ENCODE peak calls at places on chromosomes 5 and 9, in seven cellular contexts. One of them, this sample, is unnamed.

GRCh38 chr5:148968311-148968710 is 94.6 kb downstream of the SH3TC2 start:
- DNase-seq in SK-N-MC: no peak
- DNase-seq in astrocyte: no peak
- DNase-seq in mucosa of descending colon: no peak
- DNase-seq in CD8-positive, alpha-beta T cell: no peak
- DNase-seq in IMR-90: no peak
- DNase-seq in cardiac fibroblast: no peak
- DNase-seq in this sample: no peak

GRCh38 chr5:75320341-75320740 is 16.7 kb upstream of the HMGCR start:
- DNase-seq in SK-N-MC: no peak
- DNase-seq in astrocyte: no peak
- DNase-seq in mucosa of descending colon: no peak
- DNase-seq in CD8-positive, alpha-beta T cell: no peak
- DNase-seq in IMR-90: no peak
- DNase-seq in cardiac fibroblast: no peak
- DNase-seq in this sample: no peak

GRCh38 chr9:36867672-36868471 is 166.2 kb downstream of the PAX5 start:
- DNase-seq in SK-N-MC: no peak
- DNase-seq in astrocyte: no peak
- DNase-seq in mucosa of descending colon: peak; percentile 85
- DNase-seq in CD8-positive, alpha-beta T cell: no peak
- DNase-seq in IMR-90: no peak
- DNase-seq in cardiac fibroblast: no peak
- DNase-seq in this sample: no peak

GRCh38 chr5:105230516-105230915 is 1667.9 kb upstream of the NUDT12 start:
- DNase-seq in SK-N-MC: no peak
- DNase-seq in astrocyte: no peak
- DNase-seq in mucosa of descending colon: no peak
- DNase-seq in CD8-positive, alpha-beta T cell: no peak
- DNase-seq in IMR-90: no peak
- DNase-seq in cardiac fibroblast: no peak
- DNase-seq in this sample: no peak

GRCh38 chr5:87393331-87393730 is 19.4 kb downstream of the CCNH start:
- DNase-seq in SK-N-MC: no peak
- DNase-seq in astrocyte: peak; percentile 89
- DNase-seq in mucosa of descending colon: no peak
- DNase-seq in CD8-positive, alpha-beta T cell: no peak
- DNase-seq in IMR-90: peak; percentile 87
- DNase-seq in cardiac fibroblast: peak; percentile 80
- DNase-seq in this sample: peak; percentile 61

GRCh38 chr9:37667706-37668672 is 17.2 kb downstream of the FRMPD1 start:
- DNase-seq in SK-N-MC: no peak
- DNase-seq in astrocyte: no peak
- DNase-seq in mucosa of descending colon: no peak
- DNase-seq in CD8-positive, alpha-beta T cell: no peak
- DNase-seq in IMR-90: no peak
- DNase-seq in cardiac fibroblast: peak; percentile 3
- DNase-seq in this sample: no peak

GRCh38 chr5:159049844-159050318 is 49.8 kb downstream of the EBF1 start:
- DNase-seq in SK-N-MC: no peak
- DNase-seq in astrocyte: peak; percentile 35
- DNase-seq in mucosa of descending colon: no peak
- DNase-seq in CD8-positive, alpha-beta T cell: no peak
- DNase-seq in IMR-90: peak; percentile 57
- DNase-seq in cardiac fibroblast: peak; percentile 81
- DNase-seq in this sample: no peak

GRCh38 chr5:107739661-107740060 is 68.9 kb upstream of the EFNA5 start:
- DNase-seq in SK-N-MC: no peak
- DNase-seq in astrocyte: peak; percentile 73
- DNase-seq in mucosa of descending colon: no peak
- DNase-seq in CD8-positive, alpha-beta T cell: no peak
- DNase-seq in IMR-90: no peak
- DNase-seq in cardiac fibroblast: no peak
- DNase-seq in this sample: no peak

GRCh38 chr5:36982146-36982545 is 105.6 kb downstream of the NIPBL start:
- DNase-seq in SK-N-MC: no peak
- DNase-seq in astrocyte: peak; percentile 70
- DNase-seq in mucosa of descending colon: no peak
- DNase-seq in CD8-positive, alpha-beta T cell: no peak
- DNase-seq in IMR-90: peak; percentile 74
- DNase-seq in cardiac fibroblast: no peak
- DNase-seq in this sample: no peak

GRCh38 chr9:81686614-81687520 is 2.5 kb downstream of the TLE1 start:
- DNase-seq in SK-N-MC: no peak
- DNase-seq in astrocyte: peak; percentile 72
- DNase-seq in mucosa of descending colon: peak; percentile 87
- DNase-seq in CD8-positive, alpha-beta T cell: no peak
- DNase-seq in IMR-90: peak; percentile 87
- DNase-seq in cardiac fibroblast: peak; percentile 91
- DNase-seq in this sample: no peak

GRCh38 chr9:87514136-87514535 is 16.5 kb downstream of the DAPK1 start:
- DNase-seq in SK-N-MC: no peak
- DNase-seq in astrocyte: no peak
- DNase-seq in mucosa of descending colon: no peak
- DNase-seq in CD8-positive, alpha-beta T cell: no peak
- DNase-seq in IMR-90: no peak
- DNase-seq in cardiac fibroblast: no peak
- DNase-seq in this sample: no peak

GRCh38 chr9:3963266-3964019 is 336.4 kb downstream of the GLIS3 start:
- DNase-seq in SK-N-MC: no peak
- DNase-seq in astrocyte: peak; percentile 81
- DNase-seq in mucosa of descending colon: no peak
- DNase-seq in CD8-positive, alpha-beta T cell: no peak
- DNase-seq in IMR-90: peak; percentile 93
- DNase-seq in cardiac fibroblast: peak; percentile 84
- DNase-seq in this sample: no peak

GRCh38 chr9:113875917-113876805 is at the start of gene ZNF618:
- DNase-seq in SK-N-MC: no peak
- DNase-seq in astrocyte: no peak
- DNase-seq in mucosa of descending colon: peak; percentile 62
- DNase-seq in CD8-positive, alpha-beta T cell: no peak
- DNase-seq in IMR-90: no peak
- DNase-seq in cardiac fibroblast: peak; percentile 44
- DNase-seq in this sample: no peak

DNA sequence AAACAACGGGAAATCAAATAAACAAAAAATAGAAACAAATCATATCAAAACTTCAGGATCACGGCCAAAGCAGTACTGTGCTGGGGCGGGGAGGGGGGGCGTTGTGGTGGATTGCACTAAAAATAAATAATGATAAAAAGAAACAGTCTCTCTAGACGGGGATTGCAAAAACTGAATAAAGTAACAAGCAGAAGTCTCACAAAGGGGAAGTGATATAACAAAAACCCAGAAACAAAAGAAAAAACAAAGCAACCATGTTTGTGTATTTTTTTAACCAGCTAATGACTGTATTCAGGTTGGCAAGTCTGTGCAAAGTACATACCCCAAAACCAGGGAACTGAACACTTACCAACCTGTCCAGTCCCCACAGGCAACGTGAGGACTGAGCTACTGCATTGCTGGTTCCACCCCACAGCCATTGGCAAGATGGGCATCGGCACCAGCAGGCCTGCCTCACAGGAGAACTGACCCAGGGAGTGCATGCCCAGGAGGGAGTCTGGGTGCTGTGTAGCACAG is 24.1 kb downstream of the BICD2 start:
- DNase-seq in SK-N-MC: no peak
- DNase-seq in astrocyte: no peak
- DNase-seq in mucosa of descending colon: no peak
- DNase-seq in CD8-positive, alpha-beta T cell: no peak
- DNase-seq in IMR-90: no peak
- DNase-seq in cardiac fibroblast: no peak
- DNase-seq in this sample: no peak
- H3K4me3 ChIP-seq in SK-N-MC: no peak overlapping the region
- H3K4me3 ChIP-seq in astrocyte: no peak overlapping the region
- H3K4me3 ChIP-seq in mucosa of descending colon: no peak overlapping the region
- H3K4me3 ChIP-seq in CD8-positive, alpha-beta T cell: no peak overlapping the region
- H3K4me3 ChIP-seq in IMR-90: no peak overlapping the region
- H3K4me3 ChIP-seq in cardiac fibroblast: no peak overlapping the region
- H3K4me3 ChIP-seq in this sample: no peak overlapping the region

DNA sequence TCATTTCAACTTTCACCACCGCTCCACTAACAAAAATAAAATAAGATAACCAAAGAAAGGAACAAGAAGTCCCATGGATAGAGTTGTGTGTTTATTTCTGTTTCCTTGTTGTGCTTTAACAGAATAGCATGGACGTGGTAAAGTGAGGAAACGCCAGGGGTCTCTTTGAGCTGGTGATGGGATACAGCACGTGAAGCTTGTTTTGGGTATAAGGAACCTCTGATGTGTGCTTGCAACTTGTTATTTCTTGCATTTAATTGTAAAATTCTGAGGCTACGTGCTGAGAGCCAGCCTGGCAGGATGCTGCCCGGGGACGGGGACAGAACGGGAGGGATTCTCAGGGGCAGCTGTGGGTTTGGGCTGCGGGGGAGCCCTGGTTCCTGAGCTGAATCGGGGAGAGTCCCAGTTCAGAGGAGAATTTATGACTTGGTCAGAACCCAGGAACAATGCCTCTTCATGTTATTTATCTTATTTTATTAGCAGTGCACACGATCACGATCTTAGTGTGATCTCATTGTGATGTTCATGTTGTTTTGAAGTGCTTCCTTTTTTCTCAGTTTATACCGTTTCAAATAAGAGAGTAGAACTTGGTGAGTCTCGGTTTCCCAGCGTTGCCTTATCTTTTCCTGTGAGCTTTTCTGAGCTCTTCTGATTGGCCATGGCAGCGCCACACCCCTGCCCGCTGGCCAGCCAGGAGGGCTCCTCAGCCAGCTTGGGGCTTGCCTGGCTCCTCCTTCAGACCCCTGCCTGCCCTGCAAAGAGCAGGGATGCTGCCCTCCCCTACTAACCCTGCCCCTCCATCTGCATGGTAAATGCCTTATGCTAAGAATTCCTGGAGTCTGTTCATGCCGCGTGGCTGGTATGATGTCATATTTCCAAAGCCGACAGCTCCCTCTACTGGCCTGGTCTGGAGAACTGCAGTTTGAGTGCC is 63.6 kb downstream of the ANKRD33B start:
- DNase-seq in SK-N-MC: peak; percentile 89
- DNase-seq in astrocyte: peak; percentile 96
- DNase-seq in mucosa of descending colon: peak; percentile 74
- DNase-seq in CD8-positive, alpha-beta T cell: peak; percentile 73
- DNase-seq in IMR-90: peak; percentile 98
- DNase-seq in cardiac fibroblast: peak; percentile 99
- DNase-seq in this sample: peak; percentile 88
- H3K4me3 ChIP-seq in SK-N-MC: peak overlapping the region; percentile 64
- H3K4me3 ChIP-seq in astrocyte: peak overlapping the region; percentile 25
- H3K4me3 ChIP-seq in mucosa of descending colon: no peak overlapping the region
- H3K4me3 ChIP-seq in CD8-positive, alpha-beta T cell: peak overlapping the region; percentile 61
- H3K4me3 ChIP-seq in IMR-90: peak overlapping the region; percentile 11
- H3K4me3 ChIP-seq in cardiac fibroblast: peak overlapping the region; percentile 45
- H3K4me3 ChIP-seq in this sample: peak overlapping the region; percentile 26

GRCh38 chr9:137193771-137194170 is 5.3 kb downstream of the SSNA1 start:
- DNase-seq in SK-N-MC: no peak
- DNase-seq in astrocyte: no peak
- DNase-seq in mucosa of descending colon: no peak
- DNase-seq in CD8-positive, alpha-beta T cell: no peak
- DNase-seq in IMR-90: no peak
- DNase-seq in cardiac fibroblast: no peak
- DNase-seq in this sample: no peak
- H3K4me3 ChIP-seq in SK-N-MC: no peak overlapping the region
- H3K4me3 ChIP-seq in astrocyte: no peak overlapping the region
- H3K4me3 ChIP-seq in mucosa of descending colon: no peak overlapping the region
- H3K4me3 ChIP-seq in CD8-positive, alpha-beta T cell: no peak overlapping the region
- H3K4me3 ChIP-seq in IMR-90: no peak overlapping the region
- H3K4me3 ChIP-seq in cardiac fibroblast: no peak overlapping the region
- H3K4me3 ChIP-seq in this sample: no peak overlapping the region

GRCh38 chr5:175772747-175773533 is 98.4 kb upstream of the CPLX2 start:
- DNase-seq in SK-N-MC: peak; percentile 60
- DNase-seq in astrocyte: no peak
- DNase-seq in mucosa of descending colon: no peak
- DNase-seq in CD8-positive, alpha-beta T cell: no peak
- DNase-seq in IMR-90: no peak
- DNase-seq in cardiac fibroblast: no peak
- DNase-seq in this sample: no peak
- H3K4me3 ChIP-seq in SK-N-MC: peak overlapping the region; percentile 76
- H3K4me3 ChIP-seq in astrocyte: no peak overlapping the region
- H3K4me3 ChIP-seq in mucosa of descending colon: no peak overlapping the region
- H3K4me3 ChIP-seq in CD8-positive, alpha-beta T cell: no peak overlapping the region
- H3K4me3 ChIP-seq in IMR-90: no peak overlapping the region
- H3K4me3 ChIP-seq in cardiac fibroblast: no peak overlapping the region
- H3K4me3 ChIP-seq in this sample: no peak overlapping the region

GRCh38 chr9:124479947-124480620 is 27.1 kb downstream of the NR5A1 start:
- DNase-seq in SK-N-MC: no peak
- DNase-seq in astrocyte: no peak
- DNase-seq in mucosa of descending colon: no peak
- DNase-seq in CD8-positive, alpha-beta T cell: no peak
- DNase-seq in IMR-90: no peak
- DNase-seq in cardiac fibroblast: no peak
- DNase-seq in this sample: no peak

GRCh38 chr9:124477211-124478013 is 27.2 kb downstream of the ADGRD2 start:
- DNase-seq in SK-N-MC: no peak
- DNase-seq in astrocyte: no peak
- DNase-seq in mucosa of descending colon: no peak
- DNase-seq in CD8-positive, alpha-beta T cell: no peak
- DNase-seq in IMR-90: no peak
- DNase-seq in cardiac fibroblast: no peak
- DNase-seq in this sample: no peak

GRCh38 chr9:124475868-124476690 is 25.8 kb downstream of the ADGRD2 start:
- DNase-seq in SK-N-MC: no peak
- DNase-seq in astrocyte: no peak
- DNase-seq in mucosa of descending colon: no peak
- DNase-seq in CD8-positive, alpha-beta T cell: no peak
- DNase-seq in IMR-90: no peak
- DNase-seq in cardiac fibroblast: no peak
- DNase-seq in this sample: no peak

GRCh38 chr9:124479371-124479770 is 27.8 kb downstream of the NR5A1 start:
- DNase-seq in SK-N-MC: no peak
- DNase-seq in astrocyte: no peak
- DNase-seq in mucosa of descending colon: no peak
- DNase-seq in CD8-positive, alpha-beta T cell: no peak
- DNase-seq in IMR-90: no peak
- DNase-seq in cardiac fibroblast: no peak
- DNase-seq in this sample: no peak

GRCh38 chr9:124478014-124478753 is 27.9 kb downstream of the ADGRD2 start:
- DNase-seq in SK-N-MC: no peak
- DNase-seq in astrocyte: no peak
- DNase-seq in mucosa of descending colon: no peak
- DNase-seq in CD8-positive, alpha-beta T cell: no peak
- DNase-seq in IMR-90: no peak
- DNase-seq in cardiac fibroblast: no peak
- DNase-seq in this sample: no peak
- H3K4me3 ChIP-seq in SK-N-MC: no peak overlapping the region
- H3K4me3 ChIP-seq in astrocyte: no peak overlapping the region
- H3K4me3 ChIP-seq in mucosa of descending colon: no peak overlapping the region
- H3K4me3 ChIP-seq in CD8-positive, alpha-beta T cell: no peak overlapping the region
- H3K4me3 ChIP-seq in IMR-90: no peak overlapping the region
- H3K4me3 ChIP-seq in cardiac fibroblast: no peak overlapping the region
- H3K4me3 ChIP-seq in this sample: no peak overlapping the region

This sample was measured in BJ.